ENCODE peak calls at places on chromosomes 5 and 9, in eight cellular contexts. W, B, C, P, M, V, G and L are unnamed samples.

GRCh38 chr5:115815693-115816225 is 700 bp downstream of the CDO1 start:
- DNase-seq in C (peak; percentile 67), P (peak; percentile 54), B (no peak), W (no peak), V (peak; percentile 30), M (no peak), G (peak; percentile 37), L (no peak)

GRCh38 chr5:169980418-169981053 is at the start of gene INSYN2B:
- DNase-seq in P (peak; percentile 96), W (peak; percentile 86), C (peak; percentile 66), B (peak; percentile 66), G (peak; percentile 47), M (no peak), V (peak; percentile 58), L (peak; percentile 28)

GRCh38 chr5:74648835-74649286 is 8.3 kb upstream of the ENC1 start:
- DNase-seq in M (no peak), C (no peak), B (peak; percentile 57), P (peak; percentile 72), G (no peak), W (peak; percentile 65), V (no peak), L (no peak)

GRCh38 chr9:74172874-74173273 is 324.3 kb upstream of the RORB start:
- DNase-seq in V (no peak), B (no peak), W (no peak), C (no peak), P (no peak), M (no peak), G (no peak), L (no peak)

GRCh38 chr9:128706671-128707381 is 4.5 kb downstream of the PKN3 start:
- DNase-seq in C (peak; percentile 57), V (peak; percentile 21), M (peak; percentile 38), P (no peak), B (no peak), W (no peak), G (no peak), L (no peak)

GRCh38 chr9:18437315-18438200 is 36.4 kb upstream of the ADAMTSL1 start:
- DNase-seq in P (peak; percentile 11), C (no peak), B (no peak), M (peak; percentile 52), W (no peak), G (peak; percentile 19), V (peak; percentile 68), L (peak; percentile 80)

GRCh38 chr5:168813179-168813968 is 234.2 kb upstream of the PANK3 start:
- DNase-seq in V (peak; percentile 38), G (no peak), P (no peak), W (no peak), C (no peak), B (no peak), M (no peak), L (no peak)

GRCh38 chr5:30849801-30850370 is 343.6 kb upstream of the CDH6 start:
- DNase-seq in M (no peak), P (no peak), V (no peak), C (no peak), G (no peak), W (peak; percentile 74), B (peak; percentile 58), L (no peak)

GRCh38 chr9:129999123-129999510 is 43.9 kb downstream of the FNBP1 start:
- DNase-seq in V (no peak), B (no peak), C (no peak), M (no peak), W (no peak), G (no peak), P (no peak), L (no peak)

DNA sequence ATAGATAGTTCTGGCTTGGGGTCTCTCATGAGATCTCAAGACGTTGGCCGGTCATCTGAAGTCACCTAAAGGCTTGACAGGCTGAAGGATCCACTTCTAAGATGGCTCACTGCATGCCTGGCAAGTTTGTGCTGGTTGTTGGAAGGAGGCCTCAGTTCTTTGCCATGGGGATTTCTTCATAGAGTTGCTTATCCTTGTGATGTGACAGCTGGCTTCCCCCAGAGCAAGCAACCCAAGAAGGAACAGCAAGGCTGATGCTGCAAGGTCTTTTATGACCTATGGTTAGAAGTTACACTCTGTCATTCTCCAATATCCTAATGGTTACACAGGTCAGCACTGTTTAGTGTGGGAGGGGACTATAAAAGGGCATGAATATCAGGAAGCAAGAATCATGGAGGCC is 20.7 kb upstream of the GRPEL2 start:
- DNase-seq in G (no peak), W (no peak), P (no peak), M (no peak), C (no peak), B (no peak), V (no peak), L (no peak)
- H3K27ac ChIP-seq in G (no peak overlapping the region), W (peak overlapping the region; percentile 5), P (no peak overlapping the region), M (no peak overlapping the region), C (no peak overlapping the region), B (no peak overlapping the region), V (peak overlapping the region; percentile 18), L (no peak overlapping the region)

GRCh38 chr9:2286825-2287455 is 271.8 kb downstream of the SMARCA2 start:
- DNase-seq in C (no peak), G (no peak), P (no peak), B (no peak), V (no peak), M (no peak), W (no peak), L (no peak)

GRCh38 chr9:2289234-2289755 is 274.1 kb downstream of the SMARCA2 start:
- DNase-seq in B (no peak), M (no peak), V (no peak), G (no peak), W (no peak), C (no peak), P (no peak), L (no peak)

GRCh38 chr9:2290382-2290781 is 275.2 kb downstream of the SMARCA2 start:
- DNase-seq in C (no peak), P (no peak), V (no peak), M (no peak), W (no peak), B (no peak), G (no peak), L (no peak)

GRCh38 chr9:2286306-2286705 is 271.2 kb downstream of the SMARCA2 start:
- DNase-seq in G (no peak), M (no peak), W (no peak), C (no peak), B (no peak), V (no peak), P (no peak), L (no peak)

GRCh38 chr9:2288309-2288708 is 273.2 kb downstream of the SMARCA2 start:
- DNase-seq in M (no peak), V (no peak), C (no peak), G (no peak), B (no peak), W (no peak), P (no peak), L (no peak)
- TF ChIP-seq CTCF in M (no peak), V (no peak), C (no peak), G (no peak), B (no peak), W (no peak), P (no peak), L (no peak)

GRCh38 chr5:172904312-172904642 is 54.9 kb upstream of the RPL26L1 start:
- DNase-seq in P (no peak), C (no peak), V (no peak), B (no peak), W (no peak), M (no peak), G (no peak), L (no peak)

GRCh38 chr5:172906436-172906835 is 52.8 kb upstream of the RPL26L1 start:
- DNase-seq in P (no peak), C (no peak), B (no peak), G (no peak), V (no peak), M (no peak), W (no peak), L (no peak)

GRCh38 chr5:172905771-172906170 is 53.5 kb upstream of the RPL26L1 start:
- DNase-seq in C (no peak), P (peak; percentile 30), V (no peak), M (no peak), G (no peak), W (no peak), B (no peak), L (no peak)

GRCh38 chr5:172904643-172905345 is 54.4 kb upstream of the RPL26L1 start:
- DNase-seq in C (peak; percentile 97), W (peak; percentile 78), G (peak; percentile 54), V (peak; percentile 84), B (peak; percentile 98), P (peak; percentile 17), M (peak; percentile 89), L (no peak)

GRCh38 chr5:172905346-172905756 is 53.9 kb upstream of the RPL26L1 start:
- DNase-seq in G (no peak), P (no peak), W (no peak), M (no peak), B (no peak), C (no peak), V (no peak), L (no peak)
- H3K27ac ChIP-seq in G (peak overlapping the region; percentile 90), P (no peak overlapping the region), W (peak overlapping the region; percentile 100), M (peak overlapping the region; percentile 97), B (peak overlapping the region; percentile 99), C (peak overlapping the region; percentile 92), V (peak overlapping the region; percentile 63), L (no peak overlapping the region)

DNA sequence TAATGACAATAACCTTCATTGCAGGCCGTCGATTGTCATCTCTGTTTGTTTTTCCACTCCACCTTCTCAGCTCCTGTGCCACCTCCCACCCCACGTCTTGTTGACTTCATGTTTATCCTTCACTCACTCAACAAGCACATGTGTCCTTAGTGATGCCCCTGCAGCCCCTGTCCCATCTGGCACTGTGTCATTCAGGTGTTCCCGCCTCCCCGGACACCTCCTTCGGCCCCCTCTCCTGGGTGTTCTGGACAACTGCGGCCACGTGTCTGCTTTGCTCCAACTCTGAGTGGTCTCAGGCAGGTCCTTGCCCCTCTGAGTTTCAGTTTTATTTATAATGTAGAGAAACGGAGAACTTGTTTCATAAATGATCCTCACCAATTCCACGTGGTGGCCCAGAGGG is 91.0 kb upstream of the COL5A1 start:
- DNase-seq in W (peak; percentile 32), C (peak; percentile 51), M (no peak), B (no peak), P (peak; percentile 37), G (no peak), V (peak; percentile 14), L (peak; percentile 70)
- TF ChIP-seq CTCF in W (no peak), C (no peak), M (no peak), B (no peak), P (peak; percentile 35), G (no peak), V (no peak), L (peak; percentile 61)

GRCh38 chr5:55569513-55569865 is 34.7 kb upstream of the PLPP1 start:
- DNase-seq in C (no peak), P (peak; percentile 30), B (no peak), M (no peak), V (no peak), G (no peak), W (no peak), L (no peak)

GRCh38 chr5:55572600-55572999 is 37.8 kb upstream of the PLPP1 start:
- DNase-seq in W (no peak), M (no peak), V (no peak), G (no peak), B (no peak), P (no peak), C (no peak), L (no peak)

GRCh38 chr5:55570026-55570425 is 35.3 kb upstream of the PLPP1 start:
- DNase-seq in C (no peak), W (no peak), V (no peak), M (no peak), G (peak; percentile 33), P (peak; percentile 30), B (no peak), L (no peak)

GRCh38 chr5:55572011-55572410 is 37.2 kb upstream of the PLPP1 start:
- DNase-seq in M (no peak), V (no peak), P (no peak), C (no peak), G (no peak), W (no peak), B (no peak), L (no peak)

GRCh38 chr5:55568629-55569512 is 34.1 kb upstream of the PLPP1 start:
- DNase-seq in P (peak; percentile 28), C (no peak), V (no peak), W (no peak), B (no peak), G (peak; percentile 39), M (no peak), L (no peak)
- H3K27ac ChIP-seq in P (peak overlapping the region; percentile 99), C (peak overlapping the region; percentile 86), V (peak overlapping the region; percentile 21), W (no peak overlapping the region), B (no peak overlapping the region), G (peak overlapping the region; percentile 93), M (peak overlapping the region; percentile 38), L (no peak overlapping the region)